ENCODE peak calls at places on chromosomes 6 and 20, in five cellular contexts. M is HFFc6, U is nephron progenitor cell, R is neural crest cell, I is HFF-Myc. J is an unnamed sample.

GRCh38 chr6:162377735-162378134 is 349.8 kb downstream of the PRKN start:
- DNase-seq in M (no peak), U (no peak), R (no peak), I (no peak), J (no peak)

GRCh38 chr6:77880501-77880900 is 227.7 kb downstream of the MEI4 start:
- DNase-seq in M (no peak), U (no peak), R (no peak), I (no peak), J (no peak)

GRCh38 chr6:165663283-165663735 is 268 bp upstream of the PDE10A start:
- DNase-seq in M (no peak), U (no peak), R (peak), I (no peak), J (no peak)

GRCh38 chr20:14950633-14951032 is 613.2 kb upstream of the FLRT3 start:
- DNase-seq in M (no peak), U (no peak), R (no peak), I (no peak), J (no peak)

GRCh38 chr6:165245287-165245686 is 64.1 kb downstream of the C6orf118 start:
- DNase-seq in M (no peak), U (peak), R (no peak), I (no peak), J (no peak)

GRCh38 chr6:113015249-113015648 is 668.1 kb downstream of the RFPL4B start:
- DNase-seq in M (peak), U (no peak), R (no peak), I (no peak), J (no peak)

GRCh38 chr6:14423955-14424354 is 306.4 kb downstream of the CD83 start:
- DNase-seq in M (no peak), U (no peak), R (no peak), I (no peak), J (no peak)

GRCh38 chr20:16654858-16655257 is 75.0 kb upstream of the SNRPB2 start:
- DNase-seq in M (no peak), U (no peak), R (no peak), I (no peak), J (no peak)

GRCh38 chr6:31622678-31623077 is 2.2 kb downstream of the PRRC2A start:
- DNase-seq in M (no peak), U (no peak), R (no peak), I (no peak), J (no peak)

GRCh38 chr6:150456466-150456865 is 87.7 kb downstream of the IYD start:
- DNase-seq in M (no peak), U (no peak), R (no peak), I (no peak), J (no peak)

GRCh38 chr6:84953401-84953800 is 189.0 kb upstream of the TBX18 start:
- DNase-seq in M (no peak), U (no peak), R (no peak), I (peak), J (no peak)

GRCh38 chr20:51687071-51687470 is 81.1 kb downstream of the ATP9A start:
- DNase-seq in M (peak), U (no peak), R (no peak), I (no peak), J (no peak)

GRCh38 chr20:35263609-35264223 is 14.2 kb downstream of the MMP24OS start:
- DNase-seq in M (no peak), U (no peak), R (no peak), I (no peak), J (no peak)

GRCh38 chr20:21464916-21465315 is 48.9 kb downstream of the NKX2-2 start:
- DNase-seq in M (no peak), U (no peak), R (no peak), I (no peak), J (no peak)

GRCh38 chr20:2109425-2110210 is 8.0 kb downstream of the STK35 start:
- DNase-seq in M (no peak), U (no peak), R (no peak), I (no peak), J (no peak)

GRCh38 chr20:22623211-22623610 is 38.8 kb upstream of the FOXA2 start:
- DNase-seq in M (no peak), U (no peak), R (no peak), I (no peak), J (no peak)

GRCh38 chr6:42136508-42137191 is 5.8 kb downstream of the C6orf132 start:
- DNase-seq in M (peak), U (peak), R (peak), I (no peak), J (no peak)

GRCh38 chr6:168155193-168155592 is 76.2 kb upstream of the FRMD1 start:
- DNase-seq in M (no peak), U (no peak), R (no peak), I (no peak), J (no peak)

GRCh38 chr20:34512266-34512954 is 3.8 kb upstream of the DYNLRB1 start:
- DNase-seq in M (no peak), U (no peak), R (no peak), I (no peak), J (no peak)

GRCh38 chr6:39590994-39591393 is 134.2 kb downstream of the KIF6 start:
- DNase-seq in M (no peak), U (no peak), R (no peak), I (no peak), J (no peak)

GRCh38 chr6:77650098-77650663 is 2.7 kb upstream of the MEI4 start:
- DNase-seq in M (no peak), U (peak), R (peak), I (no peak), J (peak)

GRCh38 chr6:10478187-10479040 is 42.7 kb upstream of the GCNT2 start:
- DNase-seq in M (peak), U (no peak), R (peak), I (peak), J (no peak)

GRCh38 chr6:11258260-11259237 is 26.1 kb upstream of the NEDD9 start:
- DNase-seq in M (no peak), U (no peak), R (no peak), I (no peak), J (no peak)

GRCh38 chr20:50385733-50386640 is 124.2 kb upstream of the PTPN1 start:
- DNase-seq in M (no peak), U (no peak), R (no peak), I (no peak), J (no peak)

GRCh38 chr6:100346203-100346602 is 118.5 kb downstream of the SIM1 start:
- DNase-seq in M (peak), U (no peak), R (no peak), I (no peak), J (no peak)

GRCh38 chr6:89023591-89024441 is 56.7 kb upstream of the PNRC1 start:
- DNase-seq in M (no peak), U (no peak), R (no peak), I (no peak), J (no peak)

GRCh38 chr20:33829636-33830035 is 18.5 kb downstream of the CHMP4B start:
- DNase-seq in M (no peak), U (no peak), R (no peak), I (no peak), J (no peak)

GRCh38 chr20:41249781-41250281 is 67.7 kb downstream of the ZHX3 start:
- DNase-seq in M (no peak), U (peak), R (peak), I (peak), J (no peak)
- TF ChIP-seq CTCF in M (peak), U (peak), R (peak), I (peak), J (peak)

DNA sequence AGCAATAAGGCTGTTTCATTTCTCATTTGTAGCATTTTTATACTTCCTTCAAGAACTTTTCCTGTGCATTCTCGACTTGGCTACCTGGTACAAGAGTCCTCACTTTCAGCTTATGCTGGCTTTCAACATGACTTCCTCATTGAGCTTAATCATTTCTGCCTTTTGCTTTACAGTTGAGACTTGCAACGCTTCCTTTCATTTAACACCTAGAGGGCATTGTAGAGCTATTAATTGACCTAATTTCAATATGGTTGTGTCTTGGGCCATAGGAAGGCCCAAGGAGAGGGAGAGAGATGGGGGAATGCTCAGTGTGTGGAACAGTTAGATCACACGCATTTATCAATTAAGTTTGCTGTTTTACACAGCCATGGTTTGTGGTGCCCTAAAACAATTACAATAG is 37.2 kb downstream of the SLC22A2 start:
- DNase-seq in M (no peak), U (no peak), R (no peak), I (no peak), J (no peak)
- TF ChIP-seq CTCF in M (no peak), U (no peak), R (no peak), I (no peak), J (no peak)

GRCh38 chr6:136792066-136792944 is at the start of gene MAP3K5:
- DNase-seq in M (peak), U (peak), R (peak), I (no peak), J (peak)
- TF ChIP-seq CTCF in M (no peak), U (no peak), R (no peak), I (peak), J (peak)

DNA sequence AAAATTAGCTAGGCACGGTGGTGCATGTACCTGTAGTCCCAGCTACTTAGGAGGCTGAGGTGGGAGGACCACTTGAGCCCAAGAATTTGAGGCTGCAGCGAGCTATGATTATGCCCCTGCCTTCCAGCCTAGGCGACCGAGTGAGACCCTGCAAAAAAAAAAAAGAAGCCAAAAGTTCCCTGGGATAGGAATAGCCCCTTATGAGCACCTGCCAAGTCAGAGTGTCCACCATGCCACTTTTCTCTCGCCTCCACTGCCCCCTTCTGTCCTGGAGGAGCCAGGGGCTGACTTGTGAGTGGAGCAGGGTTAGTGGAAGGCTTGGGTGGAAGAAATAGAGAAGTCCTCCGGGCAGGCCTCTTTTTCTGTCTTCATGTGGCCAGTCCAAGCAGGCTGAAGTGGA is 12.1 kb upstream of the DDX27 start:
- DNase-seq in M (no peak), U (no peak), R (no peak), I (no peak), J (no peak)
- TF ChIP-seq CTCF in M (peak), U (no peak), R (no peak), I (no peak), J (no peak)

GRCh38 chr20:62920039-62920645 is 6.2 kb downstream of the DIDO1 start:
- DNase-seq in M (no peak), U (no peak), R (no peak), I (no peak), J (no peak)

GRCh38 chr20:62918830-62919229 is 7.5 kb downstream of the DIDO1 start:
- DNase-seq in M (no peak), U (no peak), R (no peak), I (no peak), J (no peak)

GRCh38 chr20:62922451-62922921 is 3.8 kb downstream of the DIDO1 start:
- DNase-seq in M (no peak), U (no peak), R (no peak), I (no peak), J (no peak)

GRCh38 chr20:62923669-62924566 is 2.4 kb downstream of the DIDO1 start:
- DNase-seq in M (no peak), U (no peak), R (no peak), I (no peak), J (no peak)

DNA sequence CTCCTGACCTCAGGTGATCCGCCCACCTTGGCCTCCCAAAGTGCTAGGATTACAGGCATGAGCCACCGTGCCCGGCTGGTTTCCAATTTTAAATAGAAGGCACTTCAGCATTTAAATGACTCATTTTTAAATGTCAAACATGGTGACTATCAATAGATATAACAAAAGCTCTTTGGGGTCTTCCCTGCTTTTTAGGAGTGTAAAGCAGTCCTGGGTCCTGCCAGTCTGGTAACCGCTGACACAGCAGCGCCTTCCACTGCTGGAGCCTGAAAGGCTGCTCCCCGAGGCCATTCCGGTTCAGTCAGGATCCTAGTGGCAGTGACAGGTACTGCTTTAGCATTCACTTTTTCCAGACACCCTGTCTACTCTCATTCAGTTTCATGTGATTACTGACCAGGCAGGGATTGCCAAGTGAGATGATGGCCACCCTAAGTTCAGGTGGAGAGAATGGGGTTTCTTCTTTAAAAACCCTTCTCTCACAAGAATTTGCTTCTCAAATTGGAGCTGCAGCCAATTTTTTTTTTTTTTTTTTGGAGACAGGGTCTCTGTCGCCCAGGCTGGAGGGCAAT is 5.1 kb downstream of the DIDO1 start:
- DNase-seq in M (peak), U (peak), R (peak), I (no peak), J (no peak)
- TF ChIP-seq CTCF in M (peak), U (peak), R (peak), I (peak), J (peak)

GRCh38 chr6:33895296-33895695 is 91.5 kb upstream of the MLN start:
- DNase-seq in M (no peak), U (no peak), R (no peak), I (no peak), J (no peak)

GRCh38 chr6:33894438-33894837 is 90.6 kb upstream of the MLN start:
- DNase-seq in M (no peak), U (no peak), R (no peak), I (no peak), J (no peak)

GRCh38 chr6:33895988-33896387 is 92.2 kb upstream of the MLN start:
- DNase-seq in M (no peak), U (no peak), R (no peak), I (no peak), J (no peak)

GRCh38 chr6:33897193-33897479 is 93.3 kb upstream of the MLN start:
- DNase-seq in M (no peak), U (no peak), R (no peak), I (no peak), J (no peak)

DNA sequence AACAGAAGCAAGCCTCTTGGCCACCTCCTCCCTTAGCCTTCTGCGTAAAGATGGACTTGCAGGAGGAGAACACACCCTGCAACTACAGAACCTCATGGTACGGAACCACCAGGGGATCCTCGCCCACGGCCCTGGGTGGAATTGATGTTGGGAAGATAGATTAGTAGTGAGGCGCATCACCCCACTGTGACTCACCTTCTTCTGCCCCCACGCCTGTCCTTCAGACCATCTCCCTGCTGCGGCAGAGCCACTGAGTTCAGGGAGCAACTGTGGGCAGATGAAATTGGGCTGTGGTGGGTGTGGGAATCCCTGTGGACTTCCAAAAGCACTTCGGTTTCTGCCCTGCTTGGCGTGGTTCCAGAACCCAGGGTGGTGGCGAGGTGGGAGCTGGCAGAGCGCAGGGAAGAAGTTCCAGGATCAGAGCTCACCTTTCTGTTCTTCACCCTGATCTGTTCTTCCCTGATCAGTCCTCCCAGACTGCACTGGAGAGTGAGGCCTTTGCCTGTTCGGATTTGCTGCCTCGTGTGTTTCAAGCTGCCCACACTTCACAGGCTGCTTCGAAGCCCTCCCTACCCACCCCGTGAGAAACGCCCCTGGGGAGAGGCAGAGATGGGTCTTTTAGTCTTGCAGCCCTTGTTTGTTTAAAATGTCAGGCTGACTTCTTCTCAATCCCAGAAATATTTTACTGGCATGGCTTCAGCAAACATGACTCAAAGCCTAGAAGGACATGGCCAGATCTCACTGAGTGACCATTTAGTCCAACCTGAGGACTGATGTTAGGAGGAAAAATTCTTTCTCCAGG is 92.8 kb upstream of the MLN start:
- DNase-seq in M (peak), U (no peak), R (no peak), I (no peak), J (no peak)
- TF ChIP-seq CTCF in M (no peak), U (no peak), R (no peak), I (no peak), J (no peak)

GRCh38 chr6:140537211-140537610 is 1162.8 kb upstream of the CITED2 start:
- DNase-seq in M (peak), U (no peak), R (no peak), I (peak), J (no peak)

GRCh38 chr6:140540743-140541142 is 1166.3 kb upstream of the CITED2 start:
- DNase-seq in M (no peak), U (no peak), R (no peak), I (no peak), J (no peak)

GRCh38 chr6:140537834-140538680 is 1163.6 kb upstream of the CITED2 start:
- DNase-seq in M (peak), U (peak), R (peak), I (peak), J (no peak)

GRCh38 chr6:140541288-140541687 is 1166.8 kb upstream of the CITED2 start:
- DNase-seq in M (peak), U (no peak), R (no peak), I (peak), J (no peak)

DNA sequence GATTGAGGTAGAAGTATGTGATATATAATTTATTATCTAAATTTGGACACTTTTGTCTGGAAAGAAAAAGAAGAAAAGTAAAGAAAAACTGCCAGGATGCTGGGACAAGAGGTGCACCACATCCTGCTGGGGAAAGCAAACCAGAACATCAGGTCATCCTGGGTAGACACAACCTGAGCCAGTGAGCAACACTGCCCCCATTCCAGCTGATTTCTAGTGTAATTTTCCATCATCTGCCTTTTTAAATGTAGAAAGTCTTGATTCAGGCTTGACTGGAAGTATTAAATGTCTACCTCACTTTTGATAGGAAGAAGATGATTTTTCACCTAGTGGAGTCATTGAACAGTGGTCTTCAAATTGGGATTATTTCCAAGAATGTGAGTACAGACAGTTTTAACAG is 1164.5 kb upstream of the CITED2 start:
- DNase-seq in M (peak), U (no peak), R (no peak), I (peak), J (no peak)
- TF ChIP-seq CTCF in M (peak), U (no peak), R (no peak), I (no peak), J (no peak)

GRCh38 chr6:34982424-34982852 is 93.4 kb downstream of the ANKS1A start:
- DNase-seq in M (peak), U (no peak), R (no peak), I (no peak), J (no peak)

GRCh38 chr6:34990971-34991560 is 102.0 kb downstream of the ANKS1A start:
- DNase-seq in M (peak), U (no peak), R (no peak), I (no peak), J (no peak)

GRCh38 chr6:34984416-34984815 is 95.4 kb downstream of the ANKS1A start:
- DNase-seq in M (no peak), U (no peak), R (no peak), I (no peak), J (no peak)

GRCh38 chr6:34985236-34985635 is 96.2 kb downstream of the ANKS1A start:
- DNase-seq in M (no peak), U (no peak), R (no peak), I (no peak), J (no peak)

GRCh38 chr6:34986845-34987246 is 97.8 kb downstream of the ANKS1A start:
- DNase-seq in M (peak), U (peak), R (peak), I (peak), J (peak)
- TF ChIP-seq CTCF in M (peak), U (peak), R (peak), I (peak), J (peak)